ENCODE peak calls at places on chromosomes 7 and 10, in six cellular contexts. T is lung, Q is GM12865, O is AG04450, N is astrocyte of the spinal cord, E is A549. P is an unnamed sample.

GRCh38 chr10:43090188-43090587 is 13.3 kb downstream of the RET start:
- DNase-seq in T (no peak), O (no peak), E (no peak), Q (no peak), N (no peak), P (no peak)

GRCh38 chr7:27137603-27138410 is 5.7 kb downstream of the HOXA5 start:
- DNase-seq in T (no peak), Q (no peak), O (no peak), N (peak; percentile 64), E (peak; percentile 36), P (no peak)

GRCh38 chr10:129971381-129972144 is 7.5 kb upstream of the EBF3 start:
- DNase-seq in O (no peak), N (no peak), E (peak; percentile 63), Q (peak; percentile 39), T (peak; percentile 45), P (peak; percentile 55)

GRCh38 chr7:91239171-91239604 is 25.0 kb upstream of the FZD1 start:
- DNase-seq in O (peak; percentile 30), T (no peak), Q (no peak), E (no peak), N (peak; percentile 87), P (peak; percentile 85)

GRCh38 chr10:87072449-87072848 is 22.2 kb downstream of the GLUD1 start:
- DNase-seq in N (no peak), Q (no peak), T (no peak), O (no peak), E (no peak), P (no peak)

GRCh38 chr10:122426834-122427233 is 27.6 kb upstream of the ARMS2 start:
- DNase-seq in T (no peak), N (no peak), O (no peak), E (no peak), Q (no peak), P (no peak)

GRCh38 chr7:44156453-44157010 is 15.4 kb upstream of the MYL7 start:
- DNase-seq in T (no peak), N (no peak), Q (no peak), O (no peak), E (no peak), P (no peak)

GRCh38 chr10:30865141-30865926 is 166.3 kb downstream of the ZNF438 start:
- DNase-seq in T (no peak), O (no peak), Q (no peak), N (no peak), E (no peak), P (peak; percentile 91)

GRCh38 chr10:62402503-62402902 is 28.3 kb downstream of the ZNF365 start:
- DNase-seq in Q (no peak), E (no peak), N (no peak), T (no peak), O (no peak), P (no peak)

GRCh38 chr10:119726291-119727261 is 726 bp downstream of the INPP5F start:
- DNase-seq in N (no peak), T (peak; percentile 52), Q (no peak), O (no peak), E (no peak), P (no peak)

GRCh38 chr7:7681191-7681935 is 37.0 kb downstream of the RPA3 start:
- DNase-seq in T (peak; percentile 33), N (peak; percentile 82), O (no peak), Q (peak; percentile 75), E (peak; percentile 58), P (peak; percentile 83)

GRCh38 chr7:41573017-41573416 is 129.9 kb downstream of the INHBA start:
- DNase-seq in N (peak; percentile 36), O (no peak), Q (no peak), E (peak; percentile 51), T (no peak), P (peak; percentile 22)

GRCh38 chr7:1323178-1324027 is 90.7 kb downstream of the UNCX start:
- DNase-seq in Q (no peak), T (no peak), N (no peak), O (no peak), E (no peak), P (no peak)

GRCh38 chr7:107661081-107661864 is 645 bp downstream of the SLC26A4 start:
- DNase-seq in Q (peak; percentile 57), N (peak; percentile 52), E (peak; percentile 60), O (no peak), T (peak; percentile 47), P (peak; percentile 35)

GRCh38 chr7:139776486-139777303 is 1.1 kb downstream of the HIPK2 start:
- DNase-seq in O (no peak), Q (peak; percentile 56), N (peak; percentile 76), T (no peak), E (peak; percentile 31), P (peak; percentile 70)

GRCh38 chr10:127990846-127991542 is 84.1 kb downstream of the PTPRE start:
- DNase-seq in E (peak; percentile 22), N (peak; percentile 94), O (no peak), T (peak; percentile 55), Q (no peak), P (peak; percentile 71)

GRCh38 chr10:4581929-4582328 is 244.1 kb upstream of the AKR1E2 start:
- DNase-seq in Q (no peak), T (no peak), E (no peak), O (no peak), N (no peak), P (no peak)

GRCh38 chr7:50720295-50720694 is 62.4 kb downstream of the GRB10 start:
- DNase-seq in Q (no peak), O (no peak), T (no peak), N (no peak), E (no peak), P (no peak)

GRCh38 chr10:878895-879294 is 52.6 kb downstream of the LARP4B start:
- DNase-seq in O (no peak), T (no peak), Q (no peak), N (no peak), E (no peak), P (no peak)

GRCh38 chr7:2098496-2098895 is 134.2 kb downstream of the MAD1L1 start:
- DNase-seq in N (no peak), E (no peak), Q (no peak), O (no peak), T (no peak), P (no peak)

GRCh38 chr7:124201768-124202349 is 169.0 kb upstream of the TMEM229A start:
- DNase-seq in O (no peak), Q (no peak), T (no peak), N (peak; percentile 28), E (no peak), P (no peak)

GRCh38 chr7:30521532-30521931 is 16.9 kb upstream of the GGCT start:
- DNase-seq in N (no peak), E (no peak), O (no peak), Q (no peak), T (no peak), P (peak; percentile 89)

DNA sequence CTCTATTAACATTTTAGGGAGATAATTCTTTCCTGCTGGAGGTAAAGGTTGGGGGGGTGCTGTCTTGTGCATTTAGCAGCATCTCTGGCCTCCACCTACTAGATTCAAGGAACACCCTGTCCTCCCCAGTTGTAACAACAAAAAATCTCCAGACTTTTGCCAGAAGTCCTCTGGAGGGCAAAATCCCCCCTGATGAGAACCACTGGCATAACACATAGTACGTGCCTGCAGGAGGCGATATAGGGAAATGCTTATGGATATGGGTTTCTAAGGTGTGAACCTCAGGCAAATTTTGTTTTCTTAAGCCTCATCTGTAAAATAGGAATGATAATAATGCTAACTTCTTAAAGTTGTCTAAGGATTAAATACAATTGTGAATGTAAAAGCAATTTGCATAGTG is 2.9 kb upstream of the OSBPL3 start:
- DNase-seq in O (no peak), T (no peak), N (no peak), Q (no peak), E (peak; percentile 45), P (no peak)
- TF ChIP-seq CTCF in O (peak; percentile 42), T (no peak), N (peak; percentile 33), Q (peak; percentile 13), E (peak; percentile 44), P (no peak)

GRCh38 chr10:76397210-76397881 is 965.9 kb downstream of the LRMDA start:
- DNase-seq in T (no peak), Q (no peak), O (no peak), N (peak; percentile 94), E (no peak), P (peak; percentile 49)
- TF ChIP-seq CTCF in T (no peak), Q (no peak), O (no peak), N (no peak), E (no peak), P (peak; percentile 14)

GRCh38 chr7:33186187-33186586 is 56.8 kb downstream of the BBS9 start:
- DNase-seq in O (no peak), E (peak; percentile 22), N (peak; percentile 52), Q (no peak), T (no peak), P (peak; percentile 69)

GRCh38 chr7:33190688-33191304 is 61.4 kb downstream of the BBS9 start:
- DNase-seq in T (no peak), N (no peak), Q (no peak), O (no peak), E (no peak), P (no peak)

GRCh38 chr7:33183504-33183903 is 54.1 kb downstream of the BBS9 start:
- DNase-seq in T (no peak), E (no peak), N (no peak), O (no peak), Q (no peak), P (no peak)

GRCh38 chr7:33191326-33191725 is 62.0 kb downstream of the BBS9 start:
- DNase-seq in O (no peak), E (no peak), Q (peak; percentile 48), T (no peak), N (no peak), P (no peak)

GRCh38 chr7:33185786-33186185 is 56.4 kb downstream of the BBS9 start:
- DNase-seq in E (peak; percentile 62), N (peak; percentile 63), O (peak; percentile 10), Q (peak; percentile 54), T (no peak), P (peak; percentile 77)
- TF ChIP-seq CTCF in E (peak; percentile 87), N (peak; percentile 68), O (peak; percentile 70), Q (peak; percentile 61), T (peak; percentile 18), P (peak; percentile 67)

GRCh38 chr7:46885167-46885566 is 696.7 kb downstream of the TNS3 start:
- DNase-seq in T (no peak), N (no peak), E (no peak), Q (no peak), O (no peak), P (no peak)
- TF ChIP-seq CTCF in T (no peak), N (no peak), E (no peak), Q (no peak), O (no peak), P (no peak)

GRCh38 chr7:129144834-129145668 is 544 bp downstream of the TSPAN33 start:
- DNase-seq in O (no peak), N (no peak), E (no peak), T (no peak), Q (peak; percentile 37), P (no peak)
- TF ChIP-seq CTCF in O (peak; percentile 22), N (peak; percentile 28), E (peak; percentile 51), T (no peak), Q (peak; percentile 48), P (no peak)

DNA sequence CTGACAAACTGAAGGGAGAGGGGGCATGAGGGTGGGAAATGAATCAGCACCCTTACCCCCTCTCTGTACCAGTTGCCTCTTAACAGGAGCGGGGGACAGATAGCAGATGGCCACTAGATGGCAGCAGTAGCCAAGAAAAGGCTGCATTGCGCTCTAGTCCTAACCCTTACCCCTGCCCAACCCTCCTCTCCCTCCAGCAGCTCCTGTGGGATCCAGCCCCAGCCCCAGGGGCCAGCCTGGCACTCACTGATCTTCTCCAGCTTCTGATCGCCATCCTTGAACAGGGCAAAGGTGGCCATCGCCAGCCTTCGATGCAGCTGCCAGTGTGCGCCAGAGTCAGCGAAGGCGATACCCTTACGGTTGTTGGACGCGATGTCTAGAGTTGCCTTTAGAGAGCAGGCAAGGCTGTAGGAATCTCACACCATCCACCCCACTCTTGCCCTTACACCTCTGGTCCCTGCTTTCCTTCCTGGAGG is 2.2 kb downstream of the CYP17A1 start:
- DNase-seq in E (peak; percentile 78), O (peak; percentile 59), T (peak; percentile 75), Q (peak; percentile 81), N (peak; percentile 63), P (peak; percentile 85)
- TF ChIP-seq CTCF in E (peak; percentile 95), O (peak; percentile 92), T (peak; percentile 92), Q (peak; percentile 86), N (peak; percentile 83), P (peak; percentile 88)

P was measured in fibroblast of the aortic adventitia.